ENCODE peak calls at places on chromosome 14, in six cellular contexts. U is A549, Z is endothelial cell of umbilical vein, J is K562, E is HepG2, G is GM12878. C is an unnamed sample.

GRCh38 chr14:82398313-82398712 is 864.7 kb upstream of the SEL1L start:
- DNase-seq in U (no peak), Z (no peak), J (no peak), E (no peak), G (no peak), C (no peak)

GRCh38 chr14:34051966-34052657 is 101.2 kb upstream of the EGLN3 start:
- DNase-seq in U (peak), Z (no peak), J (no peak), E (peak), G (peak), C (peak)

GRCh38 chr14:89720741-89721315 is 233.7 kb downstream of the EFCAB11 start:
- DNase-seq in U (no peak), Z (no peak), J (no peak), E (no peak), G (peak), C (peak)

GRCh38 chr14:75141967-75142366 is 15.1 kb upstream of the NEK9 start:
- DNase-seq in U (peak), Z (peak), J (no peak), E (peak), G (no peak), C (peak)

GRCh38 chr14:80618751-80619329 is 322.7 kb downstream of the CEP128 start:
- DNase-seq in U (no peak), Z (no peak), J (no peak), E (no peak), G (no peak), C (no peak)

GRCh38 chr14:102539544-102540309 is 30.2 kb upstream of the ANKRD9 start:
- DNase-seq in U (no peak), Z (no peak), J (peak), E (peak), G (no peak), C (peak)

GRCh38 chr14:38931969-38932652 is 170.9 kb downstream of the SEC23A start:
- DNase-seq in U (no peak), Z (no peak), J (no peak), E (peak), G (no peak), C (no peak)

GRCh38 chr14:79661762-79662161 is 549.5 kb downstream of the DIO2 start:
- DNase-seq in U (no peak), Z (peak), J (no peak), E (no peak), G (no peak), C (no peak)

GRCh38 chr14:100784523-100785337 is 41.2 kb upstream of the MEG3 start:
- DNase-seq in U (no peak), Z (no peak), J (no peak), E (no peak), G (no peak), C (no peak)

GRCh38 chr14:20477211-20477876 is 8.1 kb downstream of the PNP start:
- DNase-seq in U (no peak), Z (peak), J (no peak), E (no peak), G (no peak), C (peak)

GRCh38 chr14:100612879-100613455 is 25.8 kb upstream of the BEGAIN start:
- DNase-seq in U (no peak), Z (no peak), J (peak), E (no peak), G (no peak), C (no peak)

GRCh38 chr14:54444003-54444402 is 2.8 kb upstream of the CNIH1 start:
- DNase-seq in U (no peak), Z (no peak), J (no peak), E (no peak), G (no peak), C (no peak)

GRCh38 chr14:56996721-56997399 is 186.6 kb upstream of the OTX2 start:
- DNase-seq in U (no peak), Z (no peak), J (no peak), E (no peak), G (no peak), C (no peak)

GRCh38 chr14:50021261-50021660 is 95.1 kb downstream of the VCPKMT start:
- DNase-seq in U (no peak), Z (no peak), J (no peak), E (no peak), G (peak), C (no peak)

GRCh38 chr14:101495827-101496778 is 65.2 kb upstream of the DIO3 start:
- DNase-seq in U (no peak), Z (no peak), J (no peak), E (peak), G (no peak), C (no peak)

GRCh38 chr14:72024043-72024407 is 91.8 kb downstream of the RGS6 start:
- DNase-seq in U (peak), Z (peak), J (peak), E (peak), G (peak), C (peak)

GRCh38 chr14:77033622-77034521 is 5.4 kb upstream of the IRF2BPL start:
- DNase-seq in U (peak), Z (peak), J (no peak), E (peak), G (peak), C (peak)

GRCh38 chr14:77918448-77918847 is 118.5 kb downstream of the ADCK1 start:
- DNase-seq in U (no peak), Z (no peak), J (peak), E (no peak), G (no peak), C (no peak)

GRCh38 chr14:92529895-92530294 is 16.3 kb downstream of the RIN3 start:
- DNase-seq in U (no peak), Z (no peak), J (no peak), E (no peak), G (no peak), C (peak)

GRCh38 chr14:89240414-89240813 is 176.6 kb downstream of the FOXN3 start:
- DNase-seq in U (no peak), Z (peak), J (no peak), E (no peak), G (no peak), C (no peak)

GRCh38 chr14:106530423-106531107 is 1004.2 kb downstream of the TMEM121 start:
- DNase-seq in U (peak), Z (no peak), J (peak), E (peak), G (peak), C (peak)

GRCh38 chr14:77613207-77613606 is 3.2 kb downstream of the SPTLC2 start:
- DNase-seq in U (no peak), Z (peak), J (no peak), E (no peak), G (no peak), C (peak)

GRCh38 chr14:35258420-35258819 is 33.8 kb upstream of the PSMA6 start:
- DNase-seq in U (no peak), Z (no peak), J (peak), E (no peak), G (no peak), C (no peak)

GRCh38 chr14:21043387-21044105 is 1.4 kb downstream of the RNASE7 start:
- DNase-seq in U (no peak), Z (no peak), J (no peak), E (no peak), G (no peak), C (no peak)

GRCh38 chr14:23061995-23062394 is 4.7 kb upstream of the CDH24 start:
- DNase-seq in U (peak), Z (peak), J (no peak), E (peak), G (no peak), C (no peak)

GRCh38 chr14:87615050-87615449 is 377.9 kb downstream of the GALC start:
- DNase-seq in U (no peak), Z (no peak), J (no peak), E (no peak), G (no peak), C (no peak)

GRCh38 chr14:87617079-87617478 is 375.9 kb downstream of the GALC start:
- DNase-seq in U (no peak), Z (no peak), J (no peak), E (no peak), G (no peak), C (no peak)

GRCh38 chr14:87613856-87614255 is 379.1 kb downstream of the GALC start:
- DNase-seq in U (no peak), Z (no peak), J (no peak), E (no peak), G (no peak), C (no peak)

DNA sequence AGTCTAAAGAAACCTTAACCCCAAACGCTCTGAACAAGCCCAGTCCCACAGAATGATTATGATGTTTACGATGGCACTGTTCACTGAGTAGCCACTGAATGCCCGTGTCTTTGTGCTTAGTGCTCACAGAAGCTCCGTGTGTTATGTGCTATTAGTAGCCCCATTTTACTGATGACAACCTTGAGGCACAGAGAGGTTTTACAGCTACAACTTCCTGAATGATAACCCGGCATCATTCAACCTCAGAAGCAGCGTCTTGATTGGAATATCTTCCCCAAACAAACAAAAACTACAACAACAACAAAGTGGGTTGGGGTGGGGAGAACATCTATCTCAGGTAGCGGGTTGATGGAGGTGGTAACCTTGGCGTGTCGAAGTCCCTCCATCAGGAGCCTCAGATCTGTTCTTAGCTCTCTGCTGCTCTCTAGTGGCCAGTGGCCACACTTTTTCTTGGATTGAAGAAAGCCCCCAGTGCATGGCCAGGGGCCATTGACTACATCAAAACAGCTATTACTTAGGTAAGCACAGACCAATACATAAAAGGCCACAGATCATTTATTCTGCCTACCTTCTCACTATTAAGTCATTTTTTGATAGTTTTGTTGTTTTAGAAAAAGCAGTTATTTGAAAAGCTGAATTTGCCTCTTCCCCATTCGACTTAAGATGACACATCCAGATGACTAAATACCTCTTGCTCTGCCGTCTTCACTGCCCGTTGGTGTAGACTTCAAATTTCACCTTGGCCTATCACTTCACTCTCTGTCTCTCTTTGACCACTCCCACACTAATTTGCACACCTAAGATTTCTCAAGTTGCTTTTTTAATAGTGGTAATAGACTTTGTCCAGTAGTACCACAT is 376.9 kb downstream of the GALC start:
- DNase-seq in U (peak), Z (no peak), J (peak), E (peak), G (no peak), C (peak)
- TF ChIP-seq MYC in U (no peak), Z (no peak), J (no peak), E (no peak), G (no peak), C (no peak)

GRCh38 chr14:103847954-103848719 is 762 bp upstream of the PPP1R13B start:
- DNase-seq in U (no peak), Z (no peak), J (peak), E (peak), G (no peak), C (no peak)
- TF ChIP-seq POLR2A in U (no peak), Z (no peak), J (no peak), E (no peak), G (no peak), C (no peak)

DNA sequence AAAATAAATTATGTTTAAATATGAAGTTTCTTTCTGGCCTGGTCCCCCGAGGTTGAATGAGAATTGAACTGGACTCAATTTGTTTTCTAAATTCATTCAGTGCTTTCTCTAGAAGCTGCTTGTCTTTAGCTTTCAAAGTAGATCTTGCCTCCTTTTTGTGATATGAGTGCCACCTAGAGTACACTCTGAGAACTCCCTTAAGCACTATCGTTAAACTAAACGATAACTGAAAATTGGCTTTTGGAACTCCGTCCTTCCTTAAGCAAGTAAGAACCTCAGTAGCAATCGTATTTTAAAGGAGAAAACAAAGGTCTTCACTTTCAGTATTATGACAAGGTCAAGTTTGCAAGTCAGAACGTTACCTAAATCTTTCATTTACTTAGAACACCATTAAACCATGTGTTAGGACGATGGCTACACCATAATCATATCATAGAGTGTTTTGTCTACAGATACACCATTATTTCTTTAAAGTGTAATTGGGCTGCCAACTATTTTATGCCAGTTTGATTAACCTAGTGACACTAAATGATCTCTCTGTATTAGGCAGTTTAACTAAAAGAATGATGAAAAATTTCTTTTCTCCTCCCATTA is 364.8 kb downstream of the SNAPC1 start:
- DNase-seq in U (peak), Z (peak), J (peak), E (peak), G (no peak), C (peak)
- TF ChIP-seq MYC in U (no peak), Z (no peak), J (no peak), E (no peak), G (no peak), C (no peak)

GRCh38 chr14:64628940-64629403 is 75.3 kb upstream of the PLEKHG3 start:
- DNase-seq in U (peak), Z (no peak), J (no peak), E (no peak), G (no peak), C (no peak)
- TF ChIP-seq POLR2A in U (no peak), Z (no peak), J (no peak), E (no peak), G (no peak), C (no peak)

GRCh38 chr14:68608235-68608962 is 184.5 kb downstream of the ZFP36L1 start:
- DNase-seq in U (no peak), Z (no peak), J (no peak), E (no peak), G (no peak), C (peak)

GRCh38 chr14:68609012-68609411 is 183.9 kb downstream of the ZFP36L1 start:
- DNase-seq in U (no peak), Z (no peak), J (no peak), E (no peak), G (no peak), C (no peak)

GRCh38 chr14:68611611-68612010 is 181.3 kb downstream of the ZFP36L1 start:
- DNase-seq in U (no peak), Z (no peak), J (no peak), E (no peak), G (no peak), C (no peak)

GRCh38 chr14:68610251-68610793 is 182.5 kb downstream of the ZFP36L1 start:
- DNase-seq in U (no peak), Z (no peak), J (no peak), E (peak), G (no peak), C (no peak)

GRCh38 chr14:68612049-68612448 is 180.8 kb downstream of the ZFP36L1 start:
- DNase-seq in U (no peak), Z (no peak), J (no peak), E (no peak), G (no peak), C (no peak)
- TF ChIP-seq MYC in U (no peak), Z (no peak), J (no peak), E (no peak), G (no peak), C (no peak)